ENCODE peak calls at places on chromosomes 6 and 20, in seven cellular contexts. P, E, J, Q, B, D and O are unnamed samples.

GRCh38 chr20:57611605-57612311 is 8.5 kb downstream of the ZBP1 start:
- DNase-seq in P (no peak), E (no peak), J (no peak), Q (no peak), B (peak; percentile 30), D (no peak), O (no peak)

GRCh38 chr6:55448446-55448845 is 121.2 kb downstream of the GFRAL start:
- DNase-seq in P (no peak), E (peak; percentile 39), J (no peak), Q (no peak), B (no peak), D (no peak), O (no peak)

GRCh38 chr20:32485770-32486248 is 99.3 kb downstream of the NOL4L start:
- DNase-seq in P (no peak), E (no peak), J (no peak), Q (no peak), B (peak; percentile 4), D (no peak), O (no peak)

GRCh38 chr6:141335889-141336288 is 796.8 kb upstream of the GJE1 start:
- DNase-seq in P (no peak), E (no peak), J (no peak), Q (no peak), B (no peak), D (no peak), O (no peak)

GRCh38 chr6:50707652-50708325 is 5.5 kb upstream of the TFAP2D start:
- DNase-seq in P (no peak), E (no peak), J (peak; percentile 48), Q (no peak), B (no peak), D (no peak), O (no peak)

GRCh38 chr20:53972179-53972578 is 98.2 kb downstream of the BCAS1 start:
- DNase-seq in P (no peak), E (no peak), J (no peak), Q (no peak), B (no peak), D (no peak), O (no peak)

GRCh38 chr6:94269256-94269655 is 849.9 kb upstream of the EPHA7 start:
- DNase-seq in P (no peak), E (no peak), J (no peak), Q (no peak), B (no peak), D (no peak), O (no peak)

GRCh38 chr6:54835176-54835575 is 11.4 kb upstream of the FAM83B start:
- DNase-seq in P (no peak), E (no peak), J (no peak), Q (no peak), B (no peak), D (no peak), O (no peak)

GRCh38 chr20:54228841-54229240 is 21.0 kb downstream of the PFDN4 start:
- DNase-seq in P (no peak), E (peak; percentile 64), J (no peak), Q (no peak), B (no peak), D (no peak), O (no peak)

GRCh38 chr20:57166568-57167291 is 99.7 kb downstream of the BMP7 start:
- DNase-seq in P (no peak), E (no peak), J (no peak), Q (no peak), B (no peak), D (no peak), O (no peak)

GRCh38 chr20:35909176-35909575 is 45.1 kb downstream of the SCAND1 start:
- DNase-seq in P (no peak), E (no peak), J (no peak), Q (no peak), B (no peak), D (no peak), O (no peak)

GRCh38 chr20:34544109-34544793 is 14.3 kb upstream of the MAP1LC3A start:
- DNase-seq in P (no peak), E (no peak), J (peak; percentile 48), Q (no peak), B (no peak), D (no peak), O (no peak)

GRCh38 chr6:87297115-87297514 is 25.3 kb upstream of the SMIM8 start:
- DNase-seq in P (no peak), E (peak; percentile 3), J (no peak), Q (no peak), B (no peak), D (no peak), O (no peak)

GRCh38 chr6:44496705-44497369 is 109.3 kb downstream of the CDC5L start:
- DNase-seq in P (no peak), E (no peak), J (no peak), Q (no peak), B (no peak), D (no peak), O (peak; percentile 66)

GRCh38 chr6:168676552-168677317 is 235.8 kb downstream of the SMOC2 start:
- DNase-seq in P (no peak), E (no peak), J (no peak), Q (no peak), B (no peak), D (no peak), O (no peak)

GRCh38 chr6:150865043-150865405 is 478 bp upstream of the MTHFD1L start:
- DNase-seq in P (no peak), E (peak; percentile 70), J (no peak), Q (no peak), B (no peak), D (no peak), O (no peak)

GRCh38 chr6:41638801-41639555 is 710 bp downstream of the MDFI start:
- DNase-seq in P (no peak), E (peak; percentile 71), J (peak; percentile 57), Q (no peak), B (no peak), D (no peak), O (no peak)

GRCh38 chr20:6492396-6493055 is 275.0 kb upstream of the BMP2 start:
- DNase-seq in P (no peak), E (peak; percentile 64), J (no peak), Q (no peak), B (no peak), D (no peak), O (no peak)

GRCh38 chr6:121838842-121839241 is 403.4 kb downstream of the GJA1 start:
- DNase-seq in P (no peak), E (peak; percentile 93), J (no peak), Q (no peak), B (no peak), D (no peak), O (no peak)

GRCh38 chr6:12262236-12263061 is 27.7 kb upstream of the EDN1 start:
- DNase-seq in P (no peak), E (no peak), J (no peak), Q (peak; percentile 32), B (no peak), D (no peak), O (no peak)

GRCh38 chr6:157456524-157456829 is 75.5 kb downstream of the ZDHHC14 start:
- DNase-seq in P (no peak), E (no peak), J (no peak), Q (no peak), B (no peak), D (no peak), O (no peak)

GRCh38 chr6:107657755-107658461 is 166.2 kb downstream of the SCML4 start:
- DNase-seq in P (no peak), E (peak; percentile 76), J (no peak), Q (peak; percentile 74), B (peak; percentile 69), D (peak; percentile 54), O (no peak)

GRCh38 chr6:127013865-127014264 is 104.6 kb upstream of the RSPO3 start:
- DNase-seq in P (no peak), E (no peak), J (no peak), Q (no peak), B (no peak), D (no peak), O (no peak)

GRCh38 chr20:3446779-3447178 is 24.0 kb upstream of the ATRN start:
- DNase-seq in P (no peak), E (no peak), J (no peak), Q (no peak), B (no peak), D (no peak), O (no peak)

GRCh38 chr20:57465486-57465885 is 59.5 kb downstream of the CTCFL start:
- DNase-seq in P (no peak), E (no peak), J (no peak), Q (no peak), B (peak; percentile 23), D (no peak), O (no peak)